ENCODE peak calls at places on chromosomes 4 and X, in four cellular contexts. One of them, this sample, is unnamed.

GRCh38 chrX:22674947-22675346 is 324.8 kb upstream of the DDX53 start:
- DNase-seq in IMR-90: no peak
- DNase-seq in H9: no peak
- DNase-seq in neuronal stem cell: no peak
- DNase-seq in this sample: no peak

GRCh38 chr4:127601029-127601428 is 31.7 kb upstream of the INTU start:
- DNase-seq in IMR-90: peak
- DNase-seq in H9: no peak
- DNase-seq in neuronal stem cell: no peak
- DNase-seq in this sample: no peak

GRCh38 chr4:153733751-153734448 is 25.9 kb downstream of the RNF175 start:
- DNase-seq in IMR-90: no peak
- DNase-seq in H9: no peak
- DNase-seq in neuronal stem cell: no peak
- DNase-seq in this sample: no peak

GRCh38 chr4:7389719-7390118 is 45.0 kb downstream of the PSAPL1 start:
- DNase-seq in IMR-90: no peak
- DNase-seq in H9: peak
- DNase-seq in neuronal stem cell: no peak
- DNase-seq in this sample: no peak

GRCh38 chr4:27176400-27176799 is 315.8 kb downstream of the STIM2 start:
- DNase-seq in IMR-90: peak
- DNase-seq in H9: peak
- DNase-seq in neuronal stem cell: peak
- DNase-seq in this sample: peak

GRCh38 chr4:76028242-76028859 is 5.1 kb upstream of the CXCL10 start:
- DNase-seq in IMR-90: peak
- DNase-seq in H9: no peak
- DNase-seq in neuronal stem cell: no peak
- DNase-seq in this sample: no peak

GRCh38 chr4:158236304-158237030 is 26.2 kb downstream of the TMEM144 start:
- DNase-seq in IMR-90: no peak
- DNase-seq in H9: no peak
- DNase-seq in neuronal stem cell: no peak
- DNase-seq in this sample: no peak

GRCh38 chrX:31147175-31147574 is 75.3 kb upstream of the FTHL17 start:
- DNase-seq in IMR-90: no peak
- DNase-seq in H9: no peak
- DNase-seq in neuronal stem cell: no peak
- DNase-seq in this sample: no peak

GRCh38 chr4:1112174-1112820 is 1.1 kb downstream of the RNF212 start:
- DNase-seq in IMR-90: no peak
- DNase-seq in H9: no peak
- DNase-seq in neuronal stem cell: no peak
- DNase-seq in this sample: no peak

GRCh38 chr4:178356725-178357124 is 914.5 kb upstream of the AGA start:
- DNase-seq in IMR-90: no peak
- DNase-seq in H9: peak
- DNase-seq in neuronal stem cell: no peak
- DNase-seq in this sample: peak

GRCh38 chr4:8547912-8548730 is 32.1 kb upstream of the GPR78 start:
- DNase-seq in IMR-90: no peak
- DNase-seq in H9: no peak
- DNase-seq in neuronal stem cell: no peak
- DNase-seq in this sample: peak

GRCh38 chr4:26857278-26858034 is 3.2 kb upstream of the STIM2 start:
- DNase-seq in IMR-90: peak
- DNase-seq in H9: peak
- DNase-seq in neuronal stem cell: peak
- DNase-seq in this sample: peak

GRCh38 chrX:67543818-67544217 is at the start of gene AR:
- DNase-seq in IMR-90: peak
- DNase-seq in H9: peak
- DNase-seq in neuronal stem cell: peak
- DNase-seq in this sample: peak

GRCh38 chr4:10965196-10965595 is 280.6 kb upstream of the CLNK start:
- DNase-seq in IMR-90: no peak
- DNase-seq in H9: no peak
- DNase-seq in neuronal stem cell: no peak
- DNase-seq in this sample: no peak

GRCh38 chr4:23036503-23036902 is 343.8 kb downstream of the GBA3 start:
- DNase-seq in IMR-90: no peak
- DNase-seq in H9: no peak
- DNase-seq in neuronal stem cell: no peak
- DNase-seq in this sample: no peak

GRCh38 chrX:63258144-63258543 is 93.0 kb downstream of the SPIN4 start:
- DNase-seq in IMR-90: no peak
- DNase-seq in H9: no peak
- DNase-seq in neuronal stem cell: no peak
- DNase-seq in this sample: no peak

GRCh38 chrX:110944323-110944761 is 148.7 kb upstream of the CHRDL1 start:
- DNase-seq in IMR-90: no peak
- DNase-seq in H9: peak
- DNase-seq in neuronal stem cell: peak
- DNase-seq in this sample: peak
- H2BK15ac ChIP-seq in IMR-90: no peak
- H2BK15ac ChIP-seq in H9: no peak
- H2BK15ac ChIP-seq in neuronal stem cell: peak
- H2BK15ac ChIP-seq in this sample: no peak

DNA sequence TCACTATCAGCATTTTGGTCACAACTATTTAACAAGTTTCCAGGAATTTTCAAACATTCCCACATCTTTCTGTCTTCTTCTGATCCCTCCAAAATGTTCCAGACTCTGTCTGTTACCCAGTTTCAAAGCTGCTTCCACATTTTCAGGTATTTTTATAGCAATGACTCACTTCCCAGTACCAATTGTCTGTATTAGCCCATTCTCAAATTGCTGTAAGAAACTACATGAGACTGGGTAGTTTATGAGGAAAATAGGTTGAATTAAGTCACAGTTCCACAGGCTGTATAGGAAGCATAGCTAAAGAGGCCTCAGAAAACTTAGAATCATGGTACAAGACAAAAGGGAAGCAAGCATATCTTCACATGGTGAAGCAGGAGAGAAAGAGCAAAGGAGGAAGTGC is 475.0 kb upstream of the PCDH7 start:
- DNase-seq in IMR-90: no peak
- DNase-seq in H9: no peak
- DNase-seq in neuronal stem cell: no peak
- DNase-seq in this sample: no peak
- H2BK15ac ChIP-seq in IMR-90: no peak
- H2BK15ac ChIP-seq in H9: no peak
- H2BK15ac ChIP-seq in neuronal stem cell: no peak
- H2BK15ac ChIP-seq in this sample: no peak

DNA sequence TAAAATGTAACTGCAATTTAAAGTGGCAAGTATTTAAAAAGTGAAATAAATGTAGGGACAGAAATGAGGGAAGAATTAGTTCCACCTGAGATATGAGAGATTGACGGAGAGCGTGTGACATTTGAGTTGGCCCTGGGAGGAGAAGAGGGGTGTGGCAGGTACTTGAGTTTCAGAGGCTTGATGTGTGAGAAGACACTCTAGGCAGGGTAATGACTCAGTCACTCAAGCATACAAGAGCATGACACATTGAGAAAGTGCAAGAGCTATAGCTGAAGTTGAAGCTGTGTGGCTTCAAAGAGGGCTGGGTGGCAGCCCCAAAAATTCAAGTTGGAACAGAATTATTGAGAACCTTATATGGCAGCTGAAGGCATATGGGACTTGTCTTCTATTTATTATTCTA is 420.5 kb downstream of the SLITRK2 start:
- DNase-seq in IMR-90: no peak
- DNase-seq in H9: no peak
- DNase-seq in neuronal stem cell: no peak
- DNase-seq in this sample: no peak
- H2BK15ac ChIP-seq in IMR-90: no peak
- H2BK15ac ChIP-seq in H9: no peak
- H2BK15ac ChIP-seq in neuronal stem cell: no peak
- H2BK15ac ChIP-seq in this sample: no peak

GRCh38 chr4:82372874-82373815 is 646 bp downstream of the HNRNPD start:
- DNase-seq in IMR-90: peak
- DNase-seq in H9: peak
- DNase-seq in neuronal stem cell: peak
- DNase-seq in this sample: peak
- H2BK15ac ChIP-seq in IMR-90: no peak
- H2BK15ac ChIP-seq in H9: no peak
- H2BK15ac ChIP-seq in neuronal stem cell: peak
- H2BK15ac ChIP-seq in this sample: no peak